ENCODE peak calls at places on chromosomes 7 and 10, in five cellular contexts. One of them, this sample, is unnamed.

GRCh38 chr7:81846398-81846797 is 76.6 kb upstream of the HGF start:
- DNase-seq in NCI-H748 treated with DMSO at 0.1 percent for 48 hours: no peak
- DNase-seq in stimulated activated CD4-positive, alpha-beta T cell treated with anti-CD3 and anti-CD28 coated beads, Interleukin-1b, Interleukin-23, amount 100 ng/mL, for 4 hours: no peak
- DNase-seq in HS-5: no peak
- DNase-seq in fibroblast of the conjunctiva: peak
- DNase-seq in this sample: peak

GRCh38 chr10:107059872-107060271 is 104.6 kb downstream of the SORCS1 start:
- DNase-seq in NCI-H748 treated with DMSO at 0.1 percent for 48 hours: no peak
- DNase-seq in HS-5: no peak
- DNase-seq in stimulated activated CD4-positive, alpha-beta T cell treated with anti-CD3 and anti-CD28 coated beads, Interleukin-1b, Interleukin-23, amount 100 ng/mL, for 4 hours: no peak
- DNase-seq in fibroblast of the conjunctiva: no peak
- DNase-seq in this sample: no peak

GRCh38 chr7:139737221-139738100 is 40.3 kb downstream of the HIPK2 start:
- DNase-seq in HS-5: no peak
- DNase-seq in fibroblast of the conjunctiva: no peak
- DNase-seq in stimulated activated CD4-positive, alpha-beta T cell treated with anti-CD3 and anti-CD28 coated beads, Interleukin-1b, Interleukin-23, amount 100 ng/mL, for 4 hours: no peak
- DNase-seq in NCI-H748 treated with DMSO at 0.1 percent for 48 hours: no peak
- DNase-seq in this sample: no peak

GRCh38 chr7:12757443-12757842 is 70.0 kb downstream of the ARL4A start:
- DNase-seq in NCI-H748 treated with DMSO at 0.1 percent for 48 hours: no peak
- DNase-seq in fibroblast of the conjunctiva: peak
- DNase-seq in stimulated activated CD4-positive, alpha-beta T cell treated with anti-CD3 and anti-CD28 coated beads, Interleukin-1b, Interleukin-23, amount 100 ng/mL, for 4 hours: no peak
- DNase-seq in HS-5: peak
- DNase-seq in this sample: peak

GRCh38 chr7:44377681-44378421 is 52.5 kb upstream of the CAMK2B start:
- DNase-seq in fibroblast of the conjunctiva: no peak
- DNase-seq in HS-5: no peak
- DNase-seq in stimulated activated CD4-positive, alpha-beta T cell treated with anti-CD3 and anti-CD28 coated beads, Interleukin-1b, Interleukin-23, amount 100 ng/mL, for 4 hours: no peak
- DNase-seq in NCI-H748 treated with DMSO at 0.1 percent for 48 hours: no peak
- DNase-seq in this sample: no peak

GRCh38 chr7:73971315-73971700 is 56.7 kb upstream of the ELN start:
- DNase-seq in fibroblast of the conjunctiva: no peak
- DNase-seq in HS-5: no peak
- DNase-seq in stimulated activated CD4-positive, alpha-beta T cell treated with anti-CD3 and anti-CD28 coated beads, Interleukin-1b, Interleukin-23, amount 100 ng/mL, for 4 hours: no peak
- DNase-seq in NCI-H748 treated with DMSO at 0.1 percent for 48 hours: no peak
- DNase-seq in this sample: no peak

GRCh38 chr10:17607603-17608332 is 9.4 kb downstream of the HACD1 start:
- DNase-seq in HS-5: no peak
- DNase-seq in NCI-H748 treated with DMSO at 0.1 percent for 48 hours: peak
- DNase-seq in fibroblast of the conjunctiva: peak
- DNase-seq in stimulated activated CD4-positive, alpha-beta T cell treated with anti-CD3 and anti-CD28 coated beads, Interleukin-1b, Interleukin-23, amount 100 ng/mL, for 4 hours: peak
- DNase-seq in this sample: peak

GRCh38 chr7:82017334-82017943 is 247.6 kb upstream of the HGF start:
- DNase-seq in fibroblast of the conjunctiva: peak
- DNase-seq in NCI-H748 treated with DMSO at 0.1 percent for 48 hours: no peak
- DNase-seq in HS-5: no peak
- DNase-seq in stimulated activated CD4-positive, alpha-beta T cell treated with anti-CD3 and anti-CD28 coated beads, Interleukin-1b, Interleukin-23, amount 100 ng/mL, for 4 hours: no peak
- DNase-seq in this sample: no peak

GRCh38 chr10:15211464-15211979 is 43.0 kb upstream of the NMT2 start:
- DNase-seq in fibroblast of the conjunctiva: peak
- DNase-seq in HS-5: peak
- DNase-seq in stimulated activated CD4-positive, alpha-beta T cell treated with anti-CD3 and anti-CD28 coated beads, Interleukin-1b, Interleukin-23, amount 100 ng/mL, for 4 hours: no peak
- DNase-seq in NCI-H748 treated with DMSO at 0.1 percent for 48 hours: no peak
- DNase-seq in this sample: peak

GRCh38 chr7:82699773-82700186 is 256.2 kb upstream of the CACNA2D1 start:
- DNase-seq in stimulated activated CD4-positive, alpha-beta T cell treated with anti-CD3 and anti-CD28 coated beads, Interleukin-1b, Interleukin-23, amount 100 ng/mL, for 4 hours: no peak
- DNase-seq in fibroblast of the conjunctiva: no peak
- DNase-seq in HS-5: peak
- DNase-seq in NCI-H748 treated with DMSO at 0.1 percent for 48 hours: no peak
- DNase-seq in this sample: no peak

GRCh38 chr7:20199015-20199737 is 18.0 kb downstream of the MACC1 start:
- DNase-seq in fibroblast of the conjunctiva: no peak
- DNase-seq in stimulated activated CD4-positive, alpha-beta T cell treated with anti-CD3 and anti-CD28 coated beads, Interleukin-1b, Interleukin-23, amount 100 ng/mL, for 4 hours: no peak
- DNase-seq in NCI-H748 treated with DMSO at 0.1 percent for 48 hours: peak
- DNase-seq in HS-5: no peak
- DNase-seq in this sample: no peak

GRCh38 chr10:127278001-127278400 is 81.6 kb upstream of the INSYN2A start:
- DNase-seq in NCI-H748 treated with DMSO at 0.1 percent for 48 hours: no peak
- DNase-seq in stimulated activated CD4-positive, alpha-beta T cell treated with anti-CD3 and anti-CD28 coated beads, Interleukin-1b, Interleukin-23, amount 100 ng/mL, for 4 hours: no peak
- DNase-seq in HS-5: no peak
- DNase-seq in fibroblast of the conjunctiva: peak
- DNase-seq in this sample: no peak